ENCODE peak calls at places on chromosome 1, in four cellular contexts. E is CD8-positive, alpha-beta memory T cell; N is left colon; Y is NCI-H2107. I is an unnamed sample.

GRCh38 chr1:5993553-5994510 is 1.6 kb upstream of the NPHP4 start:
- DNase-seq in E (no peak), N (no peak), Y (no peak), I (no peak)

GRCh38 chr1:195345149-195345548 is 1263.1 kb downstream of the KCNT2 start:
- DNase-seq in E (no peak), N (no peak), Y (no peak), I (no peak)

GRCh38 chr1:86741947-86742572 is 37.7 kb downstream of the SH3GLB1 start:
- DNase-seq in E (peak; percentile 58), N (no peak), Y (no peak), I (no peak)

GRCh38 chr1:118954286-118954890 is 33.8 kb downstream of the TBX15 start:
- DNase-seq in E (no peak), N (no peak), Y (no peak), I (no peak)

GRCh38 chr1:116166011-116166571 is 54.9 kb downstream of the MAB21L3 start:
- DNase-seq in E (no peak), N (no peak), Y (no peak), I (no peak)

GRCh38 chr1:1349256-1350012 is at the start of gene DVL1:
- DNase-seq in E (peak; percentile 81), N (no peak), Y (no peak), I (peak; percentile 66)

GRCh38 chr1:172270605-172271004 is 149.9 kb upstream of the C1orf105 start:
- DNase-seq in E (no peak), N (no peak), Y (no peak), I (no peak)

GRCh38 chr1:55670331-55671082 is 455.3 kb upstream of the USP24 start:
- DNase-seq in E (no peak), N (no peak), Y (no peak), I (no peak)

GRCh38 chr1:183761871-183762270 is 43.0 kb upstream of the RGL1 start:
- DNase-seq in E (no peak), N (no peak), Y (no peak), I (no peak)

GRCh38 chr1:226370144-226370923 is 37.6 kb downstream of the PARP1 start:
- DNase-seq in E (no peak), N (no peak), Y (no peak), I (no peak)

GRCh38 chr1:31127266-31127665 is 61.7 kb upstream of the PUM1 start:
- DNase-seq in E (no peak), N (no peak), Y (no peak), I (no peak)

GRCh38 chr1:38039386-38039933 is 7.1 kb downstream of the POU3F1 start:
- DNase-seq in E (no peak), N (no peak), Y (no peak), I (no peak)

GRCh38 chr1:39081266-39082139 is 55.4 kb downstream of the NDUFS5 start:
- DNase-seq in E (no peak), N (no peak), Y (peak; percentile 98), I (no peak)

GRCh38 chr1:62068978-62069377 is 125.7 kb upstream of the L1TD1 start:
- DNase-seq in E (no peak), N (no peak), Y (no peak), I (no peak)

GRCh38 chr1:25848531-25848930 is 10.7 kb downstream of the AUNIP start:
- DNase-seq in E (no peak), N (no peak), Y (no peak), I (no peak)

GRCh38 chr1:205396972-205397616 is 24.8 kb downstream of the LEMD1 start:
- DNase-seq in E (peak; percentile 53), N (no peak), Y (peak; percentile 84), I (no peak)

GRCh38 chr1:223410036-223410435 is 16.8 kb downstream of the CCDC185 start:
- DNase-seq in E (no peak), N (no peak), Y (no peak), I (no peak)

GRCh38 chr1:68232354-68233148 is at the start of gene WLS:
- DNase-seq in E (no peak), N (peak; percentile 84), Y (peak; percentile 9), I (no peak)

GRCh38 chr1:27891196-27891889 is 19.0 kb downstream of the THEMIS2 start:
- DNase-seq in E (no peak), N (no peak), Y (no peak), I (no peak)

GRCh38 chr1:211483896-211484612 is 7.9 kb downstream of the RD3 start:
- DNase-seq in E (no peak), N (no peak), Y (no peak), I (no peak)

GRCh38 chr1:235083589-235084323 is 44.9 kb downstream of the TOMM20 start:
- DNase-seq in E (peak; percentile 76), N (peak; percentile 88), Y (peak; percentile 86), I (peak; percentile 42)

GRCh38 chr1:228814091-228814610 is 78.9 kb downstream of the RHOU start:
- DNase-seq in E (no peak), N (no peak), Y (no peak), I (no peak)

GRCh38 chr1:77986810-77987209 is 7.9 kb upstream of the FUBP1 start:
- DNase-seq in E (no peak), N (no peak), Y (no peak), I (no peak)

GRCh38 chr1:119742193-119742592 is 26.5 kb downstream of the HMGCS2 start:
- DNase-seq in E (no peak), N (no peak), Y (no peak), I (no peak)

I was measured in CD8-positive, alpha-beta T cell.